ENCODE peak calls at places on chromosomes 1 and 21, in six cellular contexts. I is heart right ventricle, R is prostate gland, H is Peyer's patch, N is cardiac muscle cell, U is brain microvascular endothelial cell. T is an unnamed sample. For H3K36me3, the result is how much of the 10 kb centered on the place peaks cover.

GRCh38 chr1:237681210-237681609 is 209.5 kb downstream of the ZP4 start:
- DNase-seq in I (no peak), R (no peak), H (no peak), N (no peak), U (no peak), T (no peak)

GRCh38 chr1:245800901-245801605 is 646.3 kb downstream of the KIF26B start:
- DNase-seq in I (no peak), R (no peak), H (no peak), N (no peak), U (no peak), T (no peak)

GRCh38 chr1:223628858-223629257 is 36.6 kb downstream of the CAPN8 start:
- DNase-seq in I (no peak), R (no peak), H (no peak), N (no peak), U (no peak), T (no peak)

GRCh38 chr1:174021611-174022079 is 512 bp downstream of the RC3H1 start:
- DNase-seq in I (peak), R (peak), H (peak), N (peak), U (peak), T (peak)

GRCh38 chr1:202283991-202284390 is 57.7 kb downstream of the UBE2T start:
- DNase-seq in I (no peak), R (no peak), H (no peak), N (peak), U (peak), T (no peak)

GRCh38 chr1:30879126-30879786 is 29.3 kb downstream of the SDC3 start:
- DNase-seq in I (no peak), R (no peak), H (no peak), N (no peak), U (no peak), T (no peak)

GRCh38 chr1:19250629-19251304 is 557 bp downstream of the EMC1 start:
- DNase-seq in I (no peak), R (no peak), H (no peak), N (no peak), U (no peak), T (no peak)

GRCh38 chr1:154802336-154803003 is 67.6 kb downstream of the KCNN3 start:
- DNase-seq in I (no peak), R (no peak), H (no peak), N (no peak), U (no peak), T (no peak)

GRCh38 chr1:182602945-182603645 is 1.1 kb downstream of the RGS16 start:
- DNase-seq in I (no peak), R (no peak), H (no peak), N (no peak), U (no peak), T (no peak)

GRCh38 chr1:205286335-205286950 is 35.1 kb downstream of the NUAK2 start:
- DNase-seq in I (no peak), R (no peak), H (peak), N (peak), U (peak), T (peak)

GRCh38 chr1:247857986-247858356 is 984 bp downstream of the TRIM58 start:
- DNase-seq in I (no peak), R (no peak), H (no peak), N (no peak), U (no peak), T (no peak)

GRCh38 chr1:81304187-81304586 is 496.5 kb upstream of the ADGRL2 start:
- DNase-seq in I (no peak), R (no peak), H (no peak), N (peak), U (peak), T (no peak)

GRCh38 chr1:156394835-156395461 is 25.9 kb downstream of the RHBG start:
- DNase-seq in I (no peak), R (no peak), H (no peak), N (no peak), U (no peak), T (no peak)
- H3K36me3 ChIP-seq in I (under half), R (under half), H (under half), N (under half), U (under half), T (under half)

GRCh38 chr1:150516050-150516591 is 569 bp downstream of the FALEC start:
- DNase-seq in I (no peak), R (no peak), H (no peak), N (peak), U (no peak), T (no peak)
- TF ChIP-seq CTCF in I (no peak), R (no peak), H (peak), N (no peak), U (peak), T (no peak)

DNA sequence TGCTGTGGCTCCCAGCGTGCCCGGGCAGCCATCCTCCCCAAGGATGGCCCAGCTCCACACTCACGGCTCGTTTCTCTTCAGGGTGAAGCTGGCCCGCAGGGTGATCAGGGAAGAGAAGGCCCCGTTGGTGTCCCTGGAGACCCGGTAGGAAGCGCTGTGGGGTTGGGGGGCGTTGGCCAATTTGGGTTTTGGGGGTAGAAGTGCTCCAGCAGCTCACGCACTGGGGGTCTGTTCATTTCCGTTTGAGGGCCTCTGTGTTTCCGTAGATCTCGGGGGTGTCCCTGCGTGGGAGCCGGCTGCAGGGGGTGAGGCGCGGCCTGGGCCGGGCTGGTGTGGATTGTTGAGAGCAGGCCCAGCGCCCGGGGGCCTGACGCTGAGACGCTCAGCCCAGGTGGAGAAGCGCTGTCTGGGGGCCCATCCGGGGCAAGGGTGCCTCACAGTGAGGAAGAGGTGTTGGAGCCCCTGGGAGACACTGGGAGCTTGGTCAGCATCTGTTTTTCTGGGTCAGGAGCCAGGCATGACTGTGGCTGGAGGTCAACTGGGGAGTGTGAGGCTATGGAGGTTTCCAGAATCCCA is 12.6 kb downstream of the COL6A1 start:
- DNase-seq in I (peak), R (no peak), H (peak), N (no peak), U (no peak), T (no peak)
- H3K27ac ChIP-seq in I (peak), R (no peak), H (no peak), N (no peak), U (no peak), T (no peak)

GRCh38 chr1:10155087-10155712 is 55.2 kb upstream of the KIF1B start:
- DNase-seq in I (peak), R (no peak), H (no peak), N (no peak), U (no peak), T (no peak)

GRCh38 chr1:10161541-10162290 is 48.7 kb upstream of the KIF1B start:
- DNase-seq in I (peak), R (no peak), H (no peak), N (no peak), U (no peak), T (no peak)

GRCh38 chr1:10161121-10161520 is 49.2 kb upstream of the KIF1B start:
- DNase-seq in I (no peak), R (no peak), H (no peak), N (no peak), U (no peak), T (no peak)

GRCh38 chr1:10160173-10160572 is 50.2 kb upstream of the KIF1B start:
- DNase-seq in I (no peak), R (no peak), H (no peak), N (no peak), U (no peak), T (no peak)
- H3K36me3 ChIP-seq in I (half or more), R (under half), H (under half), N (under half), U (under half), T (under half)

GRCh38 chr1:41868241-41868953 is 50.3 kb downstream of the HIVEP3 start:
- DNase-seq in I (no peak), R (no peak), H (no peak), N (no peak), U (no peak), T (no peak)
- TF ChIP-seq CTCF in I (no peak), R (no peak), H (no peak), N (no peak), U (peak), T (no peak)

GRCh38 chr1:211519602-211520001 is 27.6 kb upstream of the RD3 start:
- DNase-seq in I (no peak), R (no peak), H (no peak), N (no peak), U (no peak), T (no peak)

GRCh38 chr1:211518330-211519289 is 26.6 kb upstream of the RD3 start:
- DNase-seq in I (no peak), R (no peak), H (no peak), N (no peak), U (no peak), T (no peak)

GRCh38 chr1:211514030-211514754 is 22.2 kb upstream of the RD3 start:
- DNase-seq in I (peak), R (peak), H (peak), N (peak), U (peak), T (peak)

GRCh38 chr1:211515090-211516023 is 23.4 kb upstream of the RD3 start:
- DNase-seq in I (peak), R (peak), H (peak), N (peak), U (peak), T (peak)

GRCh38 chr1:211517006-211517405 is 25.0 kb upstream of the RD3 start:
- DNase-seq in I (no peak), R (no peak), H (peak), N (no peak), U (no peak), T (no peak)
- H3K27ac ChIP-seq in I (no peak), R (no peak), H (no peak), N (no peak), U (no peak), T (no peak)

GRCh38 chr1:153639280-153639679 is 5.4 kb downstream of the CHTOP start:
- DNase-seq in I (no peak), R (no peak), H (peak), N (no peak), U (no peak), T (no peak)
- H3K36me3 ChIP-seq in I (half or more), R (under half), H (under half), N (half or more), U (half or more), T (half or more)